ENCODE peak calls at places on chromosomes 6 and 20, in five cellular contexts. One of them, this sample, is unnamed.

GRCh38 chr6:38489951-38490350 is 149.8 kb downstream of the BTBD9 start:
- DNase-seq in HCT116: no peak
- DNase-seq in uterus: no peak
- DNase-seq in stomach: no peak
- DNase-seq in right lobe of liver: no peak
- DNase-seq in this sample: no peak

GRCh38 chr6:2162089-2162465 is 83.3 kb downstream of the GMDS start:
- DNase-seq in uterus: no peak
- DNase-seq in stomach: no peak
- DNase-seq in right lobe of liver: no peak
- DNase-seq in HCT116: peak
- DNase-seq in this sample: no peak

GRCh38 chr6:45698046-45698445 is 317.6 kb downstream of the CLIC5 start:
- DNase-seq in HCT116: no peak
- DNase-seq in right lobe of liver: no peak
- DNase-seq in uterus: no peak
- DNase-seq in stomach: no peak
- DNase-seq in this sample: no peak

GRCh38 chr6:34056301-34056700 is 89.6 kb downstream of the GRM4 start:
- DNase-seq in uterus: peak
- DNase-seq in HCT116: peak
- DNase-seq in stomach: peak
- DNase-seq in right lobe of liver: no peak
- DNase-seq in this sample: peak

GRCh38 chr6:4861564-4861963 is 85.4 kb downstream of the CDYL start:
- DNase-seq in HCT116: no peak
- DNase-seq in right lobe of liver: no peak
- DNase-seq in uterus: no peak
- DNase-seq in stomach: no peak
- DNase-seq in this sample: no peak

GRCh38 chr20:36541227-36542018 is at the start of gene MYL9:
- DNase-seq in uterus: peak
- DNase-seq in HCT116: no peak
- DNase-seq in right lobe of liver: peak
- DNase-seq in stomach: peak
- DNase-seq in this sample: peak

GRCh38 chr6:34543421-34543820 is 12.7 kb downstream of the SPDEF start:
- DNase-seq in right lobe of liver: no peak
- DNase-seq in HCT116: no peak
- DNase-seq in uterus: no peak
- DNase-seq in stomach: no peak
- DNase-seq in this sample: no peak

GRCh38 chr6:111686249-111686997 is 80.7 kb upstream of the TRAF3IP2 start:
- DNase-seq in stomach: no peak
- DNase-seq in HCT116: no peak
- DNase-seq in right lobe of liver: peak
- DNase-seq in uterus: no peak
- DNase-seq in this sample: no peak

GRCh38 chr6:135985471-135985870 is 134.0 kb downstream of the PDE7B start:
- DNase-seq in right lobe of liver: no peak
- DNase-seq in HCT116: no peak
- DNase-seq in uterus: no peak
- DNase-seq in stomach: no peak
- DNase-seq in this sample: no peak

GRCh38 chr6:95431637-95432228 is 145.6 kb upstream of the MANEA start:
- DNase-seq in right lobe of liver: no peak
- DNase-seq in stomach: peak
- DNase-seq in uterus: no peak
- DNase-seq in HCT116: peak
- DNase-seq in this sample: peak

GRCh38 chr6:111105578-111105977 is 18.3 kb downstream of the SLC16A10 start:
- DNase-seq in uterus: peak
- DNase-seq in HCT116: peak
- DNase-seq in right lobe of liver: peak
- DNase-seq in stomach: peak
- DNase-seq in this sample: peak

GRCh38 chr6:16409531-16410441 is 171.4 kb downstream of the GMPR start:
- DNase-seq in HCT116: peak
- DNase-seq in right lobe of liver: no peak
- DNase-seq in uterus: peak
- DNase-seq in stomach: peak
- DNase-seq in this sample: peak

GRCh38 chr20:24465730-24466129 is 3.7 kb upstream of the SYNDIG1 start:
- DNase-seq in uterus: no peak
- DNase-seq in right lobe of liver: no peak
- DNase-seq in stomach: no peak
- DNase-seq in HCT116: no peak
- DNase-seq in this sample: no peak

GRCh38 chr6:6696867-6697531 is 108.5 kb downstream of the LY86 start:
- DNase-seq in right lobe of liver: no peak
- DNase-seq in stomach: peak
- DNase-seq in HCT116: peak
- DNase-seq in uterus: no peak
- DNase-seq in this sample: no peak

GRCh38 chr6:6581014-6581413 is 7.5 kb upstream of the LY86 start:
- DNase-seq in uterus: no peak
- DNase-seq in HCT116: no peak
- DNase-seq in right lobe of liver: no peak
- DNase-seq in stomach: no peak
- DNase-seq in this sample: no peak

GRCh38 chr6:129634411-129635230 is 75.4 kb downstream of the ARHGAP18 start:
- DNase-seq in stomach: no peak
- DNase-seq in HCT116: no peak
- DNase-seq in right lobe of liver: no peak
- DNase-seq in uterus: no peak
- DNase-seq in this sample: no peak

GRCh38 chr6:110180228-110181008 is at the start of gene CDC40:
- DNase-seq in right lobe of liver: peak
- DNase-seq in uterus: peak
- DNase-seq in stomach: peak
- DNase-seq in HCT116: no peak
- DNase-seq in this sample: peak

GRCh38 chr6:33990061-33990541 is 155.8 kb downstream of the GRM4 start:
- DNase-seq in HCT116: no peak
- DNase-seq in stomach: peak
- DNase-seq in right lobe of liver: peak
- DNase-seq in uterus: no peak
- DNase-seq in this sample: peak

GRCh38 chr20:57705103-57705899 is 4.5 kb downstream of the PMEPA1 start:
- DNase-seq in right lobe of liver: no peak
- DNase-seq in stomach: no peak
- DNase-seq in uterus: no peak
- DNase-seq in HCT116: no peak
- DNase-seq in this sample: no peak

GRCh38 chr6:56539503-56540105 is 103.1 kb downstream of the DST start:
- DNase-seq in stomach: no peak
- DNase-seq in uterus: no peak
- DNase-seq in right lobe of liver: no peak
- DNase-seq in HCT116: no peak
- DNase-seq in this sample: no peak

GRCh38 chr6:131989036-131989435 is 37.9 kb upstream of the CCN2 start:
- DNase-seq in HCT116: no peak
- DNase-seq in uterus: no peak
- DNase-seq in stomach: no peak
- DNase-seq in right lobe of liver: no peak
- DNase-seq in this sample: no peak
- TF ChIP-seq CTCF in HCT116: no peak
- TF ChIP-seq CTCF in uterus: no peak
- TF ChIP-seq CTCF in stomach: no peak
- TF ChIP-seq CTCF in right lobe of liver: no peak
- TF ChIP-seq CTCF in this sample: no peak

GRCh38 chr6:73309534-73309783 is 44.6 kb downstream of the DPPA5 start:
- DNase-seq in uterus: no peak
- DNase-seq in HCT116: no peak
- DNase-seq in right lobe of liver: no peak
- DNase-seq in stomach: no peak
- DNase-seq in this sample: no peak

GRCh38 chr6:73314577-73315492 is 39.2 kb downstream of the DPPA5 start:
- DNase-seq in right lobe of liver: no peak
- DNase-seq in HCT116: no peak
- DNase-seq in stomach: no peak
- DNase-seq in uterus: no peak
- DNase-seq in this sample: no peak

GRCh38 chr6:73308712-73309533 is 45.2 kb downstream of the DPPA5 start:
- DNase-seq in uterus: no peak
- DNase-seq in stomach: no peak
- DNase-seq in HCT116: peak
- DNase-seq in right lobe of liver: no peak
- DNase-seq in this sample: no peak

DNA sequence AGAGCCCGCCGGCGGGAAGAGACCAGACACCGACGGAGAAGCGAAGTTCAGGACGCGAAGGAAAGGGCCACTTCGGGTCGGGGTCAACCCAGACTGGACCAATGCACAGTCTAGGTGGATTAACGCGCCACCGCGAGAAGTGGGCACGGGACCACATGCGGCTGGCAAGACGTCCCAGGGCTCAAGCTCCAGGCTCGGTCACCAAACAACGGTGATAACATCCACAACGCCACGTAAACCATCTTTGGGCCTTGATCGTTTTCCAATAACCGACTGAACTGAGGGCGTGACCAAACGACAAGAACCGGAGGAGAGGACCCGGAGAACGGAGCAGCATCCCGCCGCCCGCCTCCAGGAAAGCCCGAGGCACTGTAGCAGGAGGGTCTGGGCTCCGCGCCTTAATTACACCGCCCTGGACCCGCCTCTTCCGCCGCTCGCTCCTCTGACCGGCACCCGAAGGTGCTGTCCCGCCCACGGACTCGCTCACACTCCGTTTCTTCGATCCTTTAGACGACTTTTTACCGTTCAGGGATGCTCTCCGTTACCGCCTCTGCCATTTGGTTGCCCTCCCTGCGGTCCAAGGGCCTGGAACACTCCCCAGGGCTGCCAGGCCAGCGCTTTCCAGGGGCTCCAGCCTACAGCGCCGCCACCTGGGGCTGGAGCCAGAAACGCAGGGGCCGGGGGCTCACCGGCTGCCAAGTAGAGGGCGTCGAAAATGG is 44.1 kb downstream of the DPPA5 start:
- DNase-seq in uterus: peak
- DNase-seq in HCT116: peak
- DNase-seq in right lobe of liver: no peak
- DNase-seq in stomach: peak
- DNase-seq in this sample: no peak
- TF ChIP-seq POLR2A in uterus: peak
- TF ChIP-seq POLR2A in HCT116: peak
- TF ChIP-seq POLR2A in right lobe of liver: no peak
- TF ChIP-seq POLR2A in stomach: no peak
- TF ChIP-seq POLR2A in this sample: no peak

GRCh38 chr6:158686311-158686710 is 36.5 kb downstream of the SYTL3 start:
- DNase-seq in HCT116: no peak
- DNase-seq in right lobe of liver: peak
- DNase-seq in stomach: no peak
- DNase-seq in uterus: no peak
- DNase-seq in this sample: peak
- H3K4me3 ChIP-seq in HCT116: peak
- H3K4me3 ChIP-seq in right lobe of liver: no peak
- H3K4me3 ChIP-seq in stomach: no peak
- H3K4me3 ChIP-seq in uterus: no peak
- H3K4me3 ChIP-seq in this sample: no peak

GRCh38 chr6:80425089-80425823 is 318.8 kb downstream of the BCKDHB start:
- DNase-seq in stomach: no peak
- DNase-seq in HCT116: no peak
- DNase-seq in uterus: no peak
- DNase-seq in right lobe of liver: no peak
- DNase-seq in this sample: no peak
- TF ChIP-seq CTCF in stomach: no peak
- TF ChIP-seq CTCF in HCT116: no peak
- TF ChIP-seq CTCF in uterus: no peak
- TF ChIP-seq CTCF in right lobe of liver: no peak
- TF ChIP-seq CTCF in this sample: no peak

GRCh38 chr20:50172347-50173013 is 18.1 kb upstream of the CEBPB start:
- DNase-seq in stomach: peak
- DNase-seq in uterus: peak
- DNase-seq in HCT116: no peak
- DNase-seq in right lobe of liver: peak
- DNase-seq in this sample: peak
- TF ChIP-seq POLR2A in stomach: no peak
- TF ChIP-seq POLR2A in uterus: peak
- TF ChIP-seq POLR2A in HCT116: peak
- TF ChIP-seq POLR2A in right lobe of liver: peak
- TF ChIP-seq POLR2A in this sample: no peak

This sample was measured in lower leg skin.